ENCODE peak calls at places on chromosomes 16 and 17, in seven cellular contexts. A is upper lobe of right lung, B is AG09319, Z is AG04449, K is type B pancreatic cell, L is cardiac muscle cell, W is stomach. Y is an unnamed sample.

GRCh38 chr16:85523602-85524364 is 89.3 kb upstream of the GSE1 start:
- DNase-seq in A (peak; percentile 89), B (no peak), Z (no peak), K (no peak), L (peak; percentile 86), W (peak; percentile 74), Y (no peak)

GRCh38 chr16:71762186-71762585 is 37.7 kb upstream of the PHLPP2 start:
- DNase-seq in A (no peak), B (no peak), Z (peak; percentile 37), K (no peak), L (no peak), W (no peak), Y (no peak)

GRCh38 chr17:69639096-69639495 is 224.6 kb downstream of the MAP2K6 start:
- DNase-seq in A (no peak), B (no peak), Z (no peak), K (no peak), L (no peak), W (no peak), Y (no peak)

GRCh38 chr16:85422374-85423185 is 190.5 kb upstream of the GSE1 start:
- DNase-seq in A (peak; percentile 92), B (no peak), Z (no peak), K (no peak), L (peak; percentile 40), W (peak; percentile 95), Y (no peak)

GRCh38 chr17:83202002-83203000 is 122.9 kb downstream of the METRNL start:
- DNase-seq in A (peak; percentile 56), B (no peak), Z (no peak), K (no peak), L (no peak), W (peak; percentile 25), Y (no peak)

GRCh38 chr16:89615596-89616090 is 2.2 kb downstream of the DPEP1 start:
- DNase-seq in A (no peak), B (no peak), Z (no peak), K (no peak), L (peak; percentile 36), W (peak; percentile 47), Y (peak; percentile 70)

GRCh38 chr17:38735161-38735997 is 5.2 kb downstream of the CISD3 start:
- DNase-seq in A (peak; percentile 81), B (no peak), Z (no peak), K (no peak), L (peak; percentile 73), W (peak; percentile 60), Y (peak; percentile 87)

GRCh38 chr16:87412996-87413421 is 20.9 kb downstream of the MAP1LC3B start:
- DNase-seq in A (no peak), B (no peak), Z (no peak), K (no peak), L (no peak), W (no peak), Y (no peak)

GRCh38 chr16:46720619-46721018 is 27.5 kb downstream of the MYLK3 start:
- DNase-seq in A (no peak), B (no peak), Z (no peak), K (no peak), L (no peak), W (no peak), Y (no peak)

GRCh38 chr17:1002412-1002753 is 5.5 kb downstream of the TIMM22 start:
- DNase-seq in A (no peak), B (no peak), Z (no peak), K (no peak), L (no peak), W (no peak), Y (no peak)

GRCh38 chr16:71430744-71431143 is 11.1 kb downstream of the TLE7 start:
- DNase-seq in A (peak; percentile 6), B (no peak), Z (no peak), K (no peak), L (no peak), W (no peak), Y (no peak)

GRCh38 chr16:81956213-81956948 is 54.9 kb downstream of the SDR42E1 start:
- DNase-seq in A (peak; percentile 68), B (peak; percentile 12), Z (no peak), K (no peak), L (no peak), W (no peak), Y (no peak)

GRCh38 chr17:57424777-57425188 is 168.5 kb downstream of the MSI2 start:
- DNase-seq in A (peak; percentile 34), B (no peak), Z (no peak), K (no peak), L (no peak), W (no peak), Y (no peak)

GRCh38 chr16:84806256-84806889 is 13.4 kb upstream of the CRISPLD2 start:
- DNase-seq in A (no peak), B (no peak), Z (peak; percentile 42), K (no peak), L (no peak), W (peak; percentile 42), Y (peak; percentile 69)

GRCh38 chr16:28003923-28004322 is 59.6 kb downstream of the GSG1L start:
- DNase-seq in A (no peak), B (no peak), Z (no peak), K (no peak), L (no peak), W (no peak), Y (no peak)

GRCh38 chr16:53629151-53629550 is 74.5 kb downstream of the RPGRIP1L start:
- DNase-seq in A (no peak), B (no peak), Z (no peak), K (no peak), L (no peak), W (no peak), Y (no peak)

GRCh38 chr17:14297161-14297851 is 3.6 kb upstream of the HS3ST3B1 start:
- DNase-seq in A (peak; percentile 78), B (no peak), Z (no peak), K (peak; percentile 79), L (peak; percentile 66), W (peak; percentile 38), Y (no peak)

GRCh38 chr16:57358527-57359095 is at the start of gene CCL22:
- DNase-seq in A (no peak), B (no peak), Z (no peak), K (no peak), L (no peak), W (peak; percentile 26), Y (peak; percentile 82)

GRCh38 chr16:69201291-69201690 is 14.3 kb downstream of the SNTB2 start:
- DNase-seq in A (no peak), B (no peak), Z (no peak), K (no peak), L (no peak), W (no peak), Y (no peak)

GRCh38 chr17:74742153-74742515 is 5.1 kb downstream of the RAB37 start:
- DNase-seq in A (no peak), B (no peak), Z (no peak), K (no peak), L (no peak), W (no peak), Y (peak; percentile 62)

GRCh38 chr16:85515830-85516397 is 97.2 kb upstream of the GSE1 start:
- DNase-seq in A (peak; percentile 88), B (no peak), Z (no peak), K (no peak), L (peak; percentile 83), W (peak; percentile 69), Y (no peak)

GRCh38 chr16:1765826-1766225 is 5.5 kb downstream of the NME3 start:
- DNase-seq in A (no peak), B (no peak), Z (no peak), K (no peak), L (no peak), W (no peak), Y (no peak)

GRCh38 chr16:50696575-50697420 is 3.4 kb downstream of the NOD2 start:
- DNase-seq in A (peak; percentile 89), B (no peak), Z (no peak), K (no peak), L (no peak), W (peak; percentile 77), Y (peak; percentile 85)

GRCh38 chr17:79784353-79785016 is 6.5 kb downstream of the CBX2 start:
- DNase-seq in A (no peak), B (no peak), Z (no peak), K (no peak), L (no peak), W (no peak), Y (no peak)

GRCh38 chr17:79779661-79780365 is 1.9 kb downstream of the CBX2 start:
- DNase-seq in A (peak; percentile 21), B (no peak), Z (no peak), K (no peak), L (no peak), W (no peak), Y (no peak)

GRCh38 chr17:79783891-79784290 is 5.9 kb downstream of the CBX2 start:
- DNase-seq in A (peak; percentile 57), B (no peak), Z (no peak), K (no peak), L (no peak), W (no peak), Y (no peak)

GRCh38 chr17:79781012-79781665 is 3.2 kb downstream of the CBX2 start:
- DNase-seq in A (peak; percentile 36), B (no peak), Z (no peak), K (no peak), L (no peak), W (no peak), Y (no peak)

GRCh38 chr17:79781691-79782575 is 4.0 kb downstream of the CBX2 start:
- DNase-seq in A (peak; percentile 56), B (no peak), Z (no peak), K (no peak), L (no peak), W (no peak), Y (no peak)
- TF ChIP-seq CTCF in A (no peak), B (no peak), Z (no peak), K (no peak), L (no peak), W (no peak), Y (no peak)

DNA sequence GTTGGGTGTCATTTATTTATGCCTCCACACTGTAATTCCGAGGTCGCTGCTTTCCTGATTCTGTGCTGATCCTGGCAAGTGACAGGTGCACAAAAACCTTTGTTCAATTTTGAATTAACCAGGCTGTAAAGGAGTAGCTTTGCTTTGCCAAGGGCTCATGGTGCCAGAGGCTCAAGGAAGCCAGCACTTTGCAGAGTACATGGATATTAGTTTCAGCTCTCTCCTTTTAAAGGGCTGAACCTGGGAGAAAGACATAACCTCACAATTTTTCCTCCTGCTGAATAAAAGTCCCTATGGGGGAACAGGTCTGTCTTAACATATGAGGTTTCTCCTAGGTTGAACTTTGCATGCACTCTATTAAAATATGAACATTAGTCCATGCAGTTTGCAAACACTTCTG is 227.6 kb upstream of the WSB1 start:
- DNase-seq in A (no peak), B (no peak), Z (no peak), K (no peak), L (no peak), W (no peak), Y (no peak)
- TF ChIP-seq CTCF in A (no peak), B (no peak), Z (no peak), K (no peak), L (no peak), W (no peak), Y (no peak)

GRCh38 chr17:55152236-55152635 is 112.5 kb upstream of the HLF start:
- DNase-seq in A (no peak), B (no peak), Z (no peak), K (no peak), L (no peak), W (no peak), Y (no peak)
- TF ChIP-seq CTCF in A (no peak), B (no peak), Z (no peak), K (no peak), L (no peak), W (no peak), Y (no peak)

DNA sequence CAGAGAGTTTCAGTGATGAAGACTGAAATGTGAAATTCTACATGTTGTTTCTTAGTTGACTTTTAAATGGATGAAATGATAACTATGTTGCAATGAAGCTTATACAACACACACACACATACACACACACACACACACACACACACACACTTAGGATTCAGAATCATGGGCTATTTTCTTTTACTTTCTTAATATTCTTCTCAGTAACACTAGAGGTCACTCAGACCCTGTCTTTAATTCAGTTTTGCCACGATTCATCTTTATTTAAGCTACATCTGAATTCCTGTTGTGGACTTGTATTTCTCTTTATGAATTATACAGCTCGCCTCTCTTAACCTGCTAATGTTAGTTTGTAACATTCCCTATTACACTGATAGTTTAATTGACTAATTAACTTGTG is 109.6 kb upstream of the GOT2 start:
- DNase-seq in A (no peak), B (peak; percentile 8), Z (peak; percentile 4), K (no peak), L (peak; percentile 35), W (no peak), Y (peak; percentile 23)
- TF ChIP-seq CTCF in A (peak; percentile 21), B (peak; percentile 29), Z (no peak), K (peak; percentile 69), L (no peak), W (no peak), Y (peak; percentile 40)